ENCODE peak calls at places on chromosomes 13 and 19, in nine cellular contexts. K is aorta; E is stomach; N is psoas muscle; G is CD8-positive, alpha-beta memory T cell; F is CD8-positive, alpha-beta T cell; Y is body of pancreas; O is GM23248; W is IMR-90. L is an unnamed sample.

GRCh38 chr19:6204212-6204611 is 68.7 kb downstream of the ACSBG2 start:
- DNase-seq in K (no peak), E (no peak), N (no peak), G (no peak), F (no peak), Y (no peak), O (peak; percentile 44), W (no peak), L (no peak)

GRCh38 chr19:18568367-18568766 is 3.3 kb upstream of the UBA52 start:
- DNase-seq in K (no peak), E (no peak), N (no peak), G (no peak), F (no peak), Y (no peak), O (no peak), W (no peak), L (no peak)

GRCh38 chr13:43782686-43783085 is 4.1 kb downstream of the ENOX1 start:
- DNase-seq in K (no peak), E (no peak), N (no peak), G (no peak), F (no peak), Y (no peak), O (peak; percentile 13), W (no peak), L (no peak)

GRCh38 chr13:31444266-31444862 is 244.6 kb downstream of the B3GLCT start:
- DNase-seq in K (no peak), E (no peak), N (peak; percentile 19), G (no peak), F (no peak), Y (no peak), O (no peak), W (no peak), L (peak; percentile 31)

GRCh38 chr19:11766597-11767591 is at the start of gene ZNF441:
- DNase-seq in K (peak; percentile 99), E (peak; percentile 98), N (peak; percentile 97), G (peak; percentile 85), F (peak; percentile 90), Y (peak; percentile 96), O (peak; percentile 98), W (peak; percentile 89), L (peak; percentile 99)

GRCh38 chr13:70394149-70394548 is 285.9 kb upstream of the KLHL1 start:
- DNase-seq in K (no peak), E (no peak), N (no peak), G (no peak), F (no peak), Y (no peak), O (no peak), W (no peak), L (no peak)

GRCh38 chr19:11204943-11205349 is 7.6 kb upstream of the KANK2 start:
- DNase-seq in K (peak; percentile 81), E (no peak), N (no peak), G (no peak), F (no peak), Y (peak; percentile 47), O (no peak), W (no peak), L (no peak)

GRCh38 chr19:12603714-12604113 is 6.9 kb downstream of the ZNF490 start:
- DNase-seq in K (no peak), E (no peak), N (no peak), G (no peak), F (no peak), Y (no peak), O (no peak), W (peak; percentile 67), L (no peak)

GRCh38 chr13:72696590-72696989 is 30.8 kb downstream of the MZT1 start:
- DNase-seq in K (no peak), E (no peak), N (no peak), G (no peak), F (no peak), Y (no peak), O (peak; percentile 31), W (peak; percentile 10), L (no peak)

GRCh38 chr13:43728411-43728810 is 58.4 kb downstream of the ENOX1 start:
- DNase-seq in K (no peak), E (no peak), N (no peak), G (no peak), F (no peak), Y (no peak), O (no peak), W (no peak), L (no peak)

GRCh38 chr19:56727731-56728130 is 56.2 kb upstream of the ZNF835 start:
- DNase-seq in K (no peak), E (no peak), N (no peak), G (no peak), F (no peak), Y (no peak), O (no peak), W (no peak), L (no peak)

GRCh38 chr19:41882568-41883462 is at the start of gene ARHGEF1:
- DNase-seq in K (peak; percentile 77), E (peak; percentile 62), N (peak; percentile 68), G (peak; percentile 52), F (peak; percentile 64), Y (peak; percentile 56), O (peak; percentile 44), W (no peak), L (peak; percentile 77)

GRCh38 chr19:2532252-2533071 is 56.5 kb downstream of the GADD45B start:
- DNase-seq in K (no peak), E (no peak), N (no peak), G (no peak), F (no peak), Y (peak; percentile 49), O (peak; percentile 82), W (peak; percentile 76), L (no peak)

GRCh38 chr13:23146811-23147245 is 34.0 kb upstream of the SGCG start:
- DNase-seq in K (no peak), E (no peak), N (no peak), G (no peak), F (no peak), Y (no peak), O (peak; percentile 15), W (peak; percentile 24), L (no peak)

GRCh38 chr19:33156354-33156753 is 24.4 kb downstream of the WDR88 start:
- DNase-seq in K (no peak), E (no peak), N (no peak), G (no peak), F (no peak), Y (no peak), O (peak; percentile 67), W (peak; percentile 41), L (no peak)

GRCh38 chr19:984165-984967 is at the start of gene WDR18:
- DNase-seq in K (peak; percentile 96), E (peak; percentile 94), N (peak; percentile 95), G (peak; percentile 87), F (peak; percentile 90), Y (peak; percentile 95), O (peak; percentile 98), W (peak; percentile 81), L (peak; percentile 94)

GRCh38 chr19:47275866-47276461 is 1.3 kb downstream of the INAFM1 start:
- DNase-seq in K (peak; percentile 71), E (no peak), N (peak; percentile 77), G (no peak), F (no peak), Y (no peak), O (peak; percentile 91), W (peak; percentile 57), L (peak; percentile 65)
- H3K27ac ChIP-seq in K (no peak overlapping the region), E (peak overlapping the region; percentile 100), N (peak overlapping the region; percentile 54), G (no peak overlapping the region), F (no peak overlapping the region), Y (peak overlapping the region; percentile 95), O (peak overlapping the region; percentile 92), W (peak overlapping the region; percentile 48), L (peak overlapping the region; percentile 98)

GRCh38 chr13:91699863-91700262 is 301.4 kb downstream of the GPC5 start:
- DNase-seq in K (no peak), E (no peak), N (no peak), G (no peak), F (no peak), Y (no peak), O (no peak), W (no peak), L (no peak)

GRCh38 chr13:91708558-91708957 is 310.1 kb downstream of the GPC5 start:
- DNase-seq in K (no peak), E (no peak), N (no peak), G (no peak), F (no peak), Y (no peak), O (no peak), W (no peak), L (no peak)

GRCh38 chr13:91701975-91702374 is 303.6 kb downstream of the GPC5 start:
- DNase-seq in K (no peak), E (no peak), N (no peak), G (no peak), F (no peak), Y (no peak), O (no peak), W (no peak), L (no peak)

GRCh38 chr13:91702411-91702810 is 304.0 kb downstream of the GPC5 start:
- DNase-seq in K (no peak), E (no peak), N (no peak), G (no peak), F (no peak), Y (no peak), O (no peak), W (no peak), L (no peak)

GRCh38 chr13:91704398-91704797 is 306.0 kb downstream of the GPC5 start:
- DNase-seq in K (no peak), E (no peak), N (no peak), G (no peak), F (no peak), Y (no peak), O (no peak), W (no peak), L (no peak)
- H3K4me1 ChIP-seq in K (no peaks in the 10 kb centered on the region), E (no peaks in the 10 kb centered on the region), N (no peaks in the 10 kb centered on the region), G (no peaks in the 10 kb centered on the region), F (no peaks in the 10 kb centered on the region), Y (no peaks in the 10 kb centered on the region), O (no peaks in the 10 kb centered on the region), W (no peaks in the 10 kb centered on the region), L (no peaks in the 10 kb centered on the region)

GRCh38 chr13:41075485-41075884 is 14.2 kb downstream of the WBP4 start:
- DNase-seq in K (no peak), E (no peak), N (no peak), G (no peak), F (no peak), Y (no peak), O (no peak), W (no peak), L (no peak)
- H3K27ac ChIP-seq in K (no peak overlapping the region), E (no peak overlapping the region), N (no peak overlapping the region), G (no peak overlapping the region), F (no peak overlapping the region), Y (no peak overlapping the region), O (no peak overlapping the region), W (no peak overlapping the region), L (no peak overlapping the region)

DNA sequence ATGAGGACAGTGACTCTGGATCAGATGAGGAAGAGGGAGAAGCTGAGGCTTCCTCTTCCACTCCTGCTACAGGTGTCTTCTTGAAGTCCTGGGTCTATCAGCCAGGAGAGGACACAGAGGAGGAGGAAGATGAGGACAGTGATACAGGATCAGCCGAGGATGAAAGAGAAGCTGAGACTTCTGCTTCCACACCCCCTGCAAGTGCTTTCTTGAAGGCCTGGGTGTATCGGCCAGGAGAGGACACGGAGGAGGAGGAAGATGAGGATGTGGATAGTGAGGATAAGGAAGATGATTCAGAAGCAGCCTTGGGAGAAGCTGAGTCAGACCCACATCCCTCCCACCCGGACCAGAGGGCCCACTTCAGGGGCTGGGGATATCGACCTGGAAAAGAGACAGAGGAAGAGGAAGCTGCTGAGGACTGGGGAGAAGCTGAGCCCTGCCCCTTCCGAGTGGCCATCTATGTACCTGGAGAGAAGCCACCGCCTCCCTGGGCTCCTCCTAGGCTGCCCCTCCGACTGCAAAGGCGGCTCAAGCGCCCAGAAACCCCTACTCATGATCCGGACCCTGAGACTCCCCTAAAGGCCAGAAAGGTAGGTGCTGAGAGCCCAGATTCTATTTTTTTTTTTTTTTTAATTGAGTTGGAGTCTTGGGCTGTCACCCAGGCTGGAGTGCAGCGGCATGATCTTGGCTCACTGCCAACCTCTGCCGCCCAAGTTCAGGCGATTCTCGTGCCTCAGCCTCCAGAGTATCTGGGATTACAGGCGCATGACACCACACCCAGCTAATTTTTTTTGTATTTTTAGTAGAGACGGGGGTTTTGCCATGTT is 2.3 kb downstream of the PPP1R15A start:
- DNase-seq in K (peak; percentile 67), E (peak; percentile 61), N (no peak), G (peak; percentile 61), F (no peak), Y (peak; percentile 38), O (peak; percentile 82), W (peak; percentile 80), L (no peak)
- H3K4me1 ChIP-seq in K (no peaks in the 10 kb centered on the region), E (peaks cover 68% of the 10 kb centered on the region), N (peaks cover 44% of the 10 kb centered on the region), G (peaks cover 32% of the 10 kb centered on the region), F (peaks cover 32% of the 10 kb centered on the region), Y (peaks cover 36% of the 10 kb centered on the region), O (peaks cover 14% of the 10 kb centered on the region), W (peaks cover 6% of the 10 kb centered on the region), L (peaks cover 75% of the 10 kb centered on the region)

L was measured in left ventricle myocardium inferior.